ENCODE peak calls at places on chromosomes 13 and 19, in eight cellular contexts. J is type B pancreatic cell; S is Daoy; E is posterior cingulate gyrus; Q is EL; M is activated CD4-positive, alpha-beta memory T cell treated with anti-CD3 and anti-CD28 coated beads, Interleukin-2, amount 10 ng/mL, durations not matched to agents 7 days and 5 days; P is neural progenitor cell; B is T-helper 1 cell. K is an unnamed sample.

GRCh38 chr19:4456843-4457653 is 546 bp downstream of the UBXN6 start:
- DNase-seq in J (peak), S (peak), E (no peak), Q (peak), M (peak), P (peak), B (peak), K (peak)

GRCh38 chr13:41577437-41577836 is 120.1 kb downstream of the RGCC start:
- DNase-seq in J (no peak), S (no peak), E (no peak), Q (peak), M (no peak), P (no peak), B (no peak), K (no peak)

GRCh38 chr19:1672769-1673644 is 20.6 kb upstream of the TCF3 start:
- DNase-seq in J (no peak), S (no peak), E (no peak), Q (no peak), M (no peak), P (no peak), B (no peak), K (no peak)

GRCh38 chr19:7505288-7505681 is 10.6 kb upstream of the ZNF358 start:
- DNase-seq in J (no peak), S (no peak), E (no peak), Q (no peak), M (no peak), P (no peak), B (no peak), K (no peak)

GRCh38 chr13:48029859-48030258 is 7.7 kb upstream of the NUDT15 start:
- DNase-seq in J (no peak), S (no peak), E (no peak), Q (no peak), M (no peak), P (no peak), B (no peak), K (no peak)

GRCh38 chr19:19566306-19566705 is 28.2 kb downstream of the CILP2 start:
- DNase-seq in J (no peak), S (no peak), E (no peak), Q (peak), M (no peak), P (no peak), B (no peak), K (no peak)

GRCh38 chr13:75760182-75760981 is 124.3 kb downstream of the LMO7 start:
- DNase-seq in J (no peak), S (no peak), E (no peak), Q (no peak), M (no peak), P (no peak), B (no peak), K (no peak)

GRCh38 chr13:23654111-23655110 is 84.2 kb downstream of the TNFRSF19 start:
- DNase-seq in J (no peak), S (peak), E (no peak), Q (no peak), M (no peak), P (no peak), B (no peak), K (no peak)